ENCODE peak calls at places on chromosome 17, in seven cellular contexts. Y is breast epithelium, G is type B pancreatic cell, K is endothelial cell, R is progenitor cell of endocrine pancreas, A is WTC11, N is astrocyte of the cerebellum. J is an unnamed sample.

GRCh38 chr17:49585422-49586027 is 9.9 kb downstream of the NXPH3 start:
- DNase-seq in Y (no peak), G (peak), K (peak), R (no peak), A (peak), N (no peak), J (no peak)

GRCh38 chr17:77349976-77350830 is 209.4 kb downstream of the SEC14L1 start:
- DNase-seq in Y (no peak), G (peak), K (no peak), R (no peak), A (no peak), N (no peak), J (no peak)

GRCh38 chr17:35947156-35947585 is 3.7 kb upstream of the LYZL6 start:
- DNase-seq in Y (no peak), G (no peak), K (peak), R (peak), A (peak), N (no peak), J (no peak)

GRCh38 chr17:43006639-43007551 is at the start of gene IFI35:
- DNase-seq in Y (peak), G (no peak), K (peak), R (no peak), A (peak), N (peak), J (peak)

GRCh38 chr17:42407289-42407836 is 15.7 kb downstream of the CAVIN1 start:
- DNase-seq in Y (peak), G (no peak), K (peak), R (no peak), A (peak), N (no peak), J (no peak)

GRCh38 chr17:28849281-28849680 is 5.5 kb upstream of the ERAL1 start:
- DNase-seq in Y (no peak), G (no peak), K (no peak), R (no peak), A (no peak), N (no peak), J (no peak)

GRCh38 chr17:19248923-19249574 is 11.9 kb downstream of the EPN2 start:
- DNase-seq in Y (no peak), G (no peak), K (no peak), R (no peak), A (no peak), N (peak), J (peak)

GRCh38 chr17:2871720-2872119 is 75.5 kb downstream of the RAP1GAP2 start:
- DNase-seq in Y (no peak), G (no peak), K (no peak), R (no peak), A (no peak), N (no peak), J (no peak)

GRCh38 chr17:27817731-27818130 is 17.4 kb upstream of the NOS2 start:
- DNase-seq in Y (no peak), G (no peak), K (no peak), R (no peak), A (no peak), N (no peak), J (no peak)

GRCh38 chr17:69317625-69318024 is 9.3 kb downstream of the ABCA5 start:
- DNase-seq in Y (no peak), G (no peak), K (no peak), R (no peak), A (no peak), N (no peak), J (no peak)

GRCh38 chr17:2192367-2193028 is 111.1 kb downstream of the SMG6 start:
- DNase-seq in Y (no peak), G (no peak), K (no peak), R (no peak), A (no peak), N (peak), J (peak)

GRCh38 chr17:42101513-42102292 is 3.4 kb upstream of the ZNF385C start:
- DNase-seq in Y (no peak), G (no peak), K (peak), R (peak), A (peak), N (peak), J (no peak)

GRCh38 chr17:27651411-27652345 is 20.7 kb downstream of the LGALS9 start:
- DNase-seq in Y (peak), G (no peak), K (peak), R (peak), A (peak), N (peak), J (no peak)

GRCh38 chr17:69269174-69269998 is 40.8 kb upstream of the ABCA10 start:
- DNase-seq in Y (no peak), G (no peak), K (no peak), R (no peak), A (no peak), N (peak), J (peak)

GRCh38 chr17:62716834-62717588 is 89.5 kb downstream of the MRC2 start:
- DNase-seq in Y (no peak), G (no peak), K (no peak), R (no peak), A (no peak), N (no peak), J (no peak)

GRCh38 chr17:40317345-40317873 is 8.4 kb downstream of the RARA start:
- DNase-seq in Y (no peak), G (no peak), K (peak), R (no peak), A (peak), N (no peak), J (no peak)

GRCh38 chr17:44569459-44569858 is 12.2 kb downstream of the FZD2 start:
- DNase-seq in Y (no peak), G (no peak), K (no peak), R (no peak), A (no peak), N (no peak), J (no peak)

GRCh38 chr17:33258291-33258690 is 34.8 kb downstream of the ASIC2 start:
- DNase-seq in Y (no peak), G (no peak), K (no peak), R (no peak), A (no peak), N (no peak), J (no peak)

GRCh38 chr17:68600123-68600880 is 865 bp downstream of the FAM20A start:
- DNase-seq in Y (no peak), G (peak), K (peak), R (peak), A (peak), N (no peak), J (no peak)

GRCh38 chr17:49707246-49707607 is 537 bp downstream of the SLC35B1 start:
- DNase-seq in Y (no peak), G (no peak), K (no peak), R (no peak), A (no peak), N (no peak), J (no peak)

GRCh38 chr17:56203430-56203829 is 50.2 kb downstream of the ANKFN1 start:
- DNase-seq in Y (no peak), G (no peak), K (no peak), R (no peak), A (no peak), N (no peak), J (no peak)

GRCh38 chr17:1376061-1376460 is 24.0 kb downstream of the YWHAE start:
- DNase-seq in Y (no peak), G (no peak), K (no peak), R (no peak), A (no peak), N (no peak), J (no peak)

GRCh38 chr17:4769628-4770027 is 2.1 kb upstream of the TM4SF5 start:
- DNase-seq in Y (no peak), G (no peak), K (no peak), R (no peak), A (no peak), N (no peak), J (no peak)

GRCh38 chr17:47687748-47688147 is 6.2 kb upstream of the TBKBP1 start:
- DNase-seq in Y (no peak), G (no peak), K (no peak), R (no peak), A (peak), N (no peak), J (no peak)

GRCh38 chr17:17819561-17819995 is 17.2 kb downstream of the SREBF1 start:
- DNase-seq in Y (peak), G (no peak), K (no peak), R (no peak), A (no peak), N (peak), J (peak)

GRCh38 chr17:65901394-65901793 is 290.5 kb downstream of the CEP112 start:
- DNase-seq in Y (no peak), G (no peak), K (no peak), R (no peak), A (no peak), N (no peak), J (no peak)

GRCh38 chr17:35214631-35215273 is 20.6 kb upstream of the SLC35G3 start:
- DNase-seq in Y (no peak), G (no peak), K (no peak), R (no peak), A (no peak), N (no peak), J (no peak)

GRCh38 chr17:44065668-44066203 is 735 bp downstream of the LSM12 start:
- DNase-seq in Y (no peak), G (no peak), K (no peak), R (no peak), A (no peak), N (no peak), J (no peak)

GRCh38 chr17:78422267-78422605 is 43.8 kb downstream of the PGS1 start:
- DNase-seq in Y (no peak), G (no peak), K (no peak), R (no peak), A (no peak), N (no peak), J (no peak)
- TF ChIP-seq CTCF in Y (no peak), G (peak), K (peak), R (no peak), A (no peak), N (no peak), J (no peak)

GRCh38 chr17:75516619-75517276 is 420 bp downstream of the TSEN54 start:
- DNase-seq in Y (no peak), G (no peak), K (peak), R (peak), A (peak), N (no peak), J (no peak)

GRCh38 chr17:75517277-75517865 is 1.0 kb downstream of the TSEN54 start:
- DNase-seq in Y (no peak), G (no peak), K (no peak), R (no peak), A (no peak), N (no peak), J (no peak)

GRCh38 chr17:75521290-75521689 is 4.2 kb upstream of the LLGL2 start:
- DNase-seq in Y (no peak), G (no peak), K (no peak), R (no peak), A (no peak), N (no peak), J (no peak)

GRCh38 chr17:75518201-75518600 is 1.9 kb downstream of the TSEN54 start:
- DNase-seq in Y (no peak), G (no peak), K (no peak), R (no peak), A (no peak), N (no peak), J (no peak)

GRCh38 chr17:75518983-75519540 is 2.7 kb downstream of the TSEN54 start:
- DNase-seq in Y (no peak), G (no peak), K (no peak), R (no peak), A (peak), N (no peak), J (no peak)
- TF ChIP-seq CTCF in Y (no peak), G (no peak), K (no peak), R (peak), A (no peak), N (no peak), J (no peak)

GRCh38 chr17:8221663-8222379 is 11.4 kb upstream of the AURKB start:
- DNase-seq in Y (peak), G (peak), K (peak), R (peak), A (peak), N (peak), J (peak)

GRCh38 chr17:8222630-8223355 is 12.4 kb upstream of the AURKB start:
- DNase-seq in Y (peak), G (peak), K (peak), R (peak), A (peak), N (peak), J (peak)

GRCh38 chr17:8222380-8222629 is 11.9 kb upstream of the AURKB start:
- DNase-seq in Y (no peak), G (no peak), K (no peak), R (no peak), A (no peak), N (no peak), J (no peak)

GRCh38 chr17:8223356-8224063 is 13.1 kb upstream of the AURKB start:
- DNase-seq in Y (peak), G (no peak), K (peak), R (peak), A (peak), N (no peak), J (no peak)

DNA sequence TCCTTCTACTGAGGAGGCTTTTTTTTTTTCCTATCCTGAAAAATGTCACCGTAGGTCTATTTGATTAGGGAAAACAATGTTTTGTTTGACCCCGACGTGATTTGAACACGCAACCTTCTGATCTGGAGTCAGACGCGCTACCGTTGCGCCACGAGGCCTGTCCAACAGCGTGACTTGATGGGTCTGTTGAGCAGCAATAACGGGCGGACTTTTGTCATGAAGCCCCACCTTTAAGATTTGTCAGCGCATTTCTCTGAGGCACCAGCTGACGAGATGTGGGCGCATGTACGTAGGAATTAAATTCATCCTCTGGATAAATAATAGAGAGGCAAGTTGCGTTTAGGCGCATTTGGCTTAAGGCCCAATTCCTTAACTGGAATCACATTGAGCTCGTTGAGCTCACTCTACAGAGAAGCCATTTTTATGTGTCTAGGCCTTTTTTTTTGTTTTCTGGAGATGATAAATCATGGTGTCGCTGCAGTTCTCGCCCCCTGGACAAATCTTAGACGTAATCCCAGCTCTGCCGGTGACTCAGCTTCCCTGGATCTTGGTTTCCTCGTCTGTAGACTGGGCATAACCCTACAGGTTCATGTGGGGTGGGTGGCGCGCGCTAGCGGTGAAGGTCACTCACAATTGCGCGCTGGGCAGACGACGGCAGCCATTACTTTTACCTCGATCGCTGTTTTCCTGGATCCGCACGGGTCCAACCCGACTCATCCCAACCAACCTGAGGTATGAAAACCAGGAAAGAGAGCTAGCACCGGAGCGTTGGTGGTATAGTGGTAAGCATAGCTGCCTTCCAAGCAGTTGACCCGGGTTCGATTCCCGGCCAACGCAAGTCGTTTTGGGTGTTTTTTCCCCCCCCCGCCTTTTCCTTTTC is 10.6 kb upstream of the AURKB start:
- DNase-seq in Y (peak), G (peak), K (peak), R (peak), A (peak), N (peak), J (peak)
- TF ChIP-seq CTCF in Y (peak), G (no peak), K (no peak), R (no peak), A (no peak), N (no peak), J (no peak)

GRCh38 chr17:29867643-29868181 is 62.3 kb downstream of the SSH2 start:
- DNase-seq in Y (no peak), G (no peak), K (no peak), R (no peak), A (no peak), N (no peak), J (no peak)
- TF ChIP-seq CTCF in Y (no peak), G (peak), K (no peak), R (no peak), A (no peak), N (no peak), J (peak)

GRCh38 chr17:80825471-80826345 is 165.9 kb upstream of the CHMP6 start:
- DNase-seq in Y (no peak), G (no peak), K (no peak), R (no peak), A (no peak), N (no peak), J (no peak)

GRCh38 chr17:80827646-80828643 is 163.7 kb upstream of the CHMP6 start:
- DNase-seq in Y (no peak), G (no peak), K (no peak), R (no peak), A (peak), N (no peak), J (no peak)

GRCh38 chr17:80826346-80826954 is 165.2 kb upstream of the CHMP6 start:
- DNase-seq in Y (no peak), G (no peak), K (no peak), R (no peak), A (no peak), N (no peak), J (no peak)

GRCh38 chr17:80829166-80829813 is 162.4 kb upstream of the CHMP6 start:
- DNase-seq in Y (no peak), G (no peak), K (no peak), R (no peak), A (no peak), N (no peak), J (no peak)

DNA sequence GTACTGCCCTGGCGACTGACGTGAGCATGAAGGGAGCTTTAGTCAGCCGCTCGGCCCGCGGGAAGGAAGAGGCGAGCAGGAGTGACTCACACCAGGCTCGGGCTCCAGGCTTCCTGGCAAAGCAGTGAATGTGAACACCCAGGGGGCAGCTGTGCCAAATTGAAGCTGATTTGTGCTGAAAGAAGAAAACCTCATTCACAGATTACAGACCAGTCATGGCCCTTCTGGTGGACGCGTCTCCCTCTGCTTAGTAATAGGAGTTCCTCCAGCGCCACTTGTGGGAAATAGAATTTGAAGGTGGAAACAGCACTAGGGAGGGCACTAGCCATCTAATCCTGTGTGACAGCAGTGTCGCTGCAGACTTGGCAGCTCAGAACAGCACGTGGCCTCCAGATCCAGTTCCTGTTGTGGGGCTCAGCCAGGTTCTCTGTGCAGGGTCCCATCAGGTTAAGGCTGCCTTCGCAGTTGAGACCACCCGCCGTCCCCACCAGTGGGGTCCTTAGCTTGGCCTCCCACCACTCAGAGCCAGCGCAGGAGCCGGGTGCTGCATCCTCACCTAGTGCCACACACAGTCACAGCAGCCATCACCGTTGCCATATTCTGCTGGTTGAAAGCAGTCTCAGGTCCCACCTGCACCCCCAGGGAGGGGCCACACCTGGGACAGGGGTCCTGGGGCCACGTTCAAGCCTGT is 164.5 kb upstream of the CHMP6 start:
- DNase-seq in Y (peak), G (no peak), K (no peak), R (no peak), A (no peak), N (peak), J (peak)
- TF ChIP-seq CTCF in Y (no peak), G (no peak), K (no peak), R (no peak), A (no peak), N (peak), J (no peak)

J was measured in BJ.